ENCODE peak calls at places on chromosomes 16 and 17, in five cellular contexts. P is prostate gland, T is colonic mucosa, G is mesendoderm, I is uterus. S is an unnamed sample.

GRCh38 chr16:52066951-52067350 is 480.0 kb downstream of the TOX3 start:
- DNase-seq in P (no peak), G (no peak), I (no peak), T (no peak), S (peak)

GRCh38 chr16:13436641-13437423 is 483.1 kb upstream of the ERCC4 start:
- DNase-seq in P (no peak), I (no peak), G (no peak), T (no peak), S (no peak)

GRCh38 chr16:23570992-23571632 is 13.6 kb downstream of the UBFD1 start:
- DNase-seq in T (no peak), I (no peak), P (no peak), G (no peak), S (peak)

GRCh38 chr17:64781013-64781392 is 118.9 kb upstream of the SMURF2 start:
- DNase-seq in G (peak), T (no peak), P (no peak), I (no peak), S (no peak)

GRCh38 chr17:50892101-50892776 is 26.1 kb upstream of the TOB1 start:
- DNase-seq in I (no peak), P (no peak), T (no peak), G (no peak), S (no peak)

GRCh38 chr17:19361326-19361725 is 1.2 kb downstream of the B9D1 start:
- DNase-seq in I (no peak), T (no peak), P (no peak), G (no peak), S (no peak)

GRCh38 chr16:10867199-10867598 is 9.8 kb upstream of the CIITA start:
- DNase-seq in G (no peak), I (no peak), T (no peak), P (no peak), S (no peak)

GRCh38 chr17:56592487-56593072 is 919 bp upstream of the NOG start:
- DNase-seq in G (peak), I (peak), P (peak), T (peak), S (no peak)

GRCh38 chr16:20904507-20905079 is 4.0 kb downstream of the LYRM1 start:
- DNase-seq in P (peak), G (no peak), T (no peak), I (no peak), S (no peak)

GRCh38 chr17:45687594-45687993 is 96.5 kb upstream of the CRHR1 start:
- DNase-seq in P (no peak), T (no peak), I (no peak), G (no peak), S (no peak)

GRCh38 chr17:49530118-49530517 is 35.0 kb downstream of the NGFR start:
- DNase-seq in G (no peak), T (no peak), I (no peak), P (no peak), S (no peak)

DNA sequence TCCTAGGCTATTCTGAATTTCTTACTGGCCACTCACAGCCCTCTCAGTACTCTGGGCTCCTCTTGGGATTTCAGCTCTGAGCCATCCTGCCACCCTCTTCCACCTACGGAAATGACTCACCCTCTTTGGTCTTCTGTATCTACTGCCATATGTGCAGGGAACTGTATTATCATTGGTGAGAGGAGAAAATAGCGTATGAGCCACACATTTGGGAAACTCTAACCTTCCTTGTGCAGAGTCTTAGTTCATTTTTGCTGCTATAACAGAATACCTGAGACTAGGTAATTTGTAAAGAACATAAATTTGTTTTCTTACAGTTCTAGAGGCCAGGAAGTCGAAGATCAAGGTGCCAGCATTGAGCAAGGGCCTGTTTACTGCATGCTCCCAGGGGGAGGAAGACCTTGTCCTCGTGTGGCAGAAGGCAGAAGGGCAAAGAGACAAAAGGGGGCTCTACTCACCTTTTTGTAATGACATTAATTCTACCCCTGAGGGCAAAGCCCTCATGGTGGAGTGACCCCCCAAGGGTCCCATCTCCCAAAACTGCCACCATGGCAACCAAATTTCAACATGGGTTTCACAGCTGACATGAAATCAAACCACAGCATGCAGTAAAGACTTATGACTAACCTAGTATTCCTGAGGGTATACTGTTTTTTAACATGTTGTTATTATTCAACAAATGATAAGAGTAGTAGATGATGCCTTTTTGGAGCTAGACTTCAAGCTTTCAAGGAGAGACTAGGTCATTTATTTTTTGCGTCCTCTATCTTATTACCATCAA is 191.8 kb downstream of the PRKCA start:
- DNase-seq in P (no peak), I (no peak), T (no peak), G (peak), S (no peak)
- H3K27ac ChIP-seq in P (no peak), I (no peak), T (no peak), G (no peak), S (peak)

GRCh38 chr17:76240461-76241204 is at the start of gene RNF157:
- DNase-seq in G (peak), I (peak), P (peak), T (peak), S (peak)
- H3K27ac ChIP-seq in G (no peak), I (no peak), P (no peak), T (peak), S (peak)

GRCh38 chr17:77347544-77347943 is 206.8 kb downstream of the SEC14L1 start:
- DNase-seq in I (no peak), P (no peak), T (no peak), G (no peak), S (no peak)

GRCh38 chr17:77344038-77344437 is 203.3 kb downstream of the SEC14L1 start:
- DNase-seq in I (no peak), T (no peak), G (no peak), P (no peak), S (no peak)

GRCh38 chr17:77346765-77347164 is 206.0 kb downstream of the SEC14L1 start:
- DNase-seq in T (peak), I (no peak), P (no peak), G (no peak), S (no peak)

GRCh38 chr17:77343031-77343866 is 202.5 kb downstream of the SEC14L1 start:
- DNase-seq in P (no peak), G (no peak), T (peak), I (no peak), S (no peak)

DNA sequence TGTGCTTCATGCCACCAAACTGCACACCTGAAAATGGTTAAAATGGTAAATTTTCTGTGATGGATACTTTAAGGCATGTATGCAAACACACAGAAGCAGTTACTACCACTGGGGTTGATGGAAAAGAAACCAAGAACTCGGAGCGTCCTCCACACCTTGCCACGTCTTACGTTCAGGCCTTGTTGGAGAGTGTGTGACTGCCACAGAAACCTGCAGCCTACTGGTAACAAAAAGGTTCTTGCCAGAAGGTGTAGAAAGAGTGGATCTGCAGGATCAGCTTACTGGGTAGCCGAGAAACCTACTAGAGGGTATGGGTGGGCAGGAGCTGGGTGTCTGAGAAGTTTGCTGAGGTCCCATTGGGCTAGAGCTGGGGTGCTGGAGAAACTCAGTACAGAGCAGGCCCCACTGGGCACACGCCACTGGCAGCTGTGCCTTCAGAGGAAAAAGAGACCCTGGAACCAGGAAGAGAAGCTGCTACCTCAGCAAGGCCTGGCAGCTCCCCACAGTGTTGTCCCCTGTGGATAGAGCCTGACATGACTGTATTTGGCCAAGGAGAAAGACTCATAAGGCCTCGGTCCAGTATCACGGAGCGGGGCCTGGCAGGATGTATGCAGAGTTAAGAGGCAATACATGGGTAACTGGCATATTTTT is 204.6 kb downstream of the SEC14L1 start:
- DNase-seq in T (peak), P (no peak), I (no peak), G (no peak), S (no peak)
- H3K27ac ChIP-seq in T (no peak), P (no peak), I (no peak), G (no peak), S (no peak)

GRCh38 chr16:46717692-46718091 is 28.2 kb downstream of the ORC6 start:
- DNase-seq in I (no peak), T (no peak), P (no peak), G (no peak), S (no peak)

GRCh38 chr16:46713634-46714033 is 24.2 kb downstream of the ORC6 start:
- DNase-seq in G (no peak), T (no peak), P (no peak), I (no peak), S (no peak)

GRCh38 chr16:46712911-46713310 is 23.5 kb downstream of the ORC6 start:
- DNase-seq in I (no peak), P (no peak), G (no peak), T (no peak), S (no peak)

GRCh38 chr16:46715769-46716305 is 26.4 kb downstream of the ORC6 start:
- DNase-seq in I (no peak), G (no peak), T (no peak), P (no peak), S (no peak)

DNA sequence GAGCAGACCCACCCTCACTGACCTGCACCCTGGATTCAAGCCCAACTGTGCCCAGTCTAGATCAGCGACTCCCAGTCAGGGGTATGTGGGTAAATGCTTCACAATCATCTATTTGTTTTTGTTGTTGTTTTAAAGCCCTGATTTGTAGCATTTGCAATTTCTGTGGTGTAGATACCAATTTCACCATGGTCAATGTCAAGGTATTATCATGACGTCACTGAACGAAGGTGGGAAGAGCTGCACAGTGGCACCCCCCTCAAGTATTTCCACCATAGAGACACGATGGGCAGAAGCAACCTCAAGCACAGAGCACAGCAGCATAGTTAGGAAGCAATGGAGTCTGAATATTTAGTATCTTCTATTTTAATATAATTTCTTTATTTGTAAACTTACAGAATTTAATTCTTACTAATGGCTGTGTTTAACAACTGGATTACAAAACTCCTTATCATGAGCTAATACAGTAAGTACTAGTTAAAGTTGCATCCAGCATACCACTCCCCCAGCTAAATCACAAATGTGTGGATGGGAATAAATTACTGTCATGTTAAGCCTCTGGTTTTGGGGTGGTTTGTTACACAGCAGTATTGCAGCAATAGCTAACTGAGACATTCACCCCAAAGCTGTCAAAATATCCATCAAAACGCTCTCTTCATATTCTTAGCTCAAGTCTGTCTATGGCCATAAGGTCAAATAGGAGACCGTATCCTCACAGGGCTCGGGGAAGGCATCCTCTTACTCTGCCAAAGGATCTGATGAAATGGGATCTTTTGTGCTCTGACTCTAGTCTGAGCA is 25.5 kb downstream of the ORC6 start:
- DNase-seq in G (no peak), P (no peak), T (no peak), I (no peak), S (no peak)
- H3K27ac ChIP-seq in G (no peak), P (no peak), T (no peak), I (no peak), S (no peak)

GRCh38 chr17:949623-950338 is 29.8 kb downstream of the NXN start:
- DNase-seq in I (no peak), P (no peak), G (peak), T (no peak), S (no peak)
- H3K27ac ChIP-seq in I (peak), P (peak), G (peak), T (no peak), S (no peak)

GRCh38 chr17:41475421-41475820 is 5.5 kb downstream of the KRT35 start:
- DNase-seq in T (no peak), P (no peak), G (no peak), I (no peak), S (no peak)
- H3K27ac ChIP-seq in T (no peak), P (no peak), G (no peak), I (no peak), S (no peak)

DNA sequence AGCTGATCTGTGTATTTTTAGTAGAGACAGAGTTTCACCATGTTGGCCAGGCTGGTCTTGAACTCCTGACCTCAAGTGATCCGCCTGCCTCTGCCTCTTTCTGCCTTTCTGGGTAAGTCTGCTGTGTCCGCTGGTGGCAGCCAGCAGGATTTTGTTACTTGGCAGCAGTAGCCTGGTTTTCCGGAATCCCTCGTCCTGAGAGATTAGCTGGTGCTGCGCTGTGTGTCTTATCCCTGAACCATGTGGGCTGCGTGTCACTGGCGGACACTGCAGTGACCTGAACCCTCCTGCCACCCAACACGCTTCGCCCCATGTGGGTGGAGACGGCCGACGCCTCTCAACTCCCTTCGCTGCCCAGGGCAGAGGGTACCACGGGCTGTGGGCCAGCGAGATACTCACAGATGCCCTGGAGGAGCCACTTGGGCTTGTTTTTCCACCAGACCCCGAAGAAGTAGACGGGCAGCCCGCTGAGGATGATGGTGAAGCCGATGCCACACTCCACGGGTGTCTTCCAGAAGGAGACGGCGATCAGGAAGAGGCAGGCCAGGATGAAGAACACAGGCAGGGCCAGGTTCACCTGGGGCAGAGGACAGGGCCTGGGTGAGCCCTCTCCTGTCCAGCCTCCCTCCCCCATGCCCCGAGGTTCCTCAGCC is 35.2 kb downstream of the SLC7A5 start:
- DNase-seq in G (no peak), P (no peak), I (no peak), T (no peak), S (no peak)
- H3K27ac ChIP-seq in G (no peak), P (no peak), I (no peak), T (no peak), S (no peak)

GRCh38 chr17:15399443-15399842 is 58.0 kb upstream of the TEKT3 start:
- DNase-seq in P (no peak), G (no peak), T (no peak), I (no peak), S (no peak)
- H3K27ac ChIP-seq in P (no peak), G (no peak), T (no peak), I (no peak), S (no peak)

S was measured in substantia nigra.